ENCODE peak calls at places on chromosomes 16 and 17, in five cellular contexts. Q, L, A, M and Y are unnamed samples.

GRCh38 chr17:79844869-79845600 is 5.8 kb upstream of the CBX4 start:
- DNase-seq in Q (peak; percentile 83), L (no peak), A (peak; percentile 88), M (no peak), Y (peak; percentile 37)

GRCh38 chr16:10658943-10659342 is 35.8 kb downstream of the TEKT5 start:
- DNase-seq in Q (no peak), L (no peak), A (no peak), M (no peak), Y (no peak)

GRCh38 chr17:69460963-69461922 is 46.7 kb downstream of the MAP2K6 start:
- DNase-seq in Q (no peak), L (no peak), A (no peak), M (no peak), Y (no peak)

GRCh38 chr17:65190467-65191095 is 53.4 kb downstream of the RGS9 start:
- DNase-seq in Q (no peak), L (peak; percentile 89), A (no peak), M (no peak), Y (peak; percentile 67)

GRCh38 chr16:88876942-88877526 is 10.6 kb upstream of the PABPN1L start:
- DNase-seq in Q (no peak), L (no peak), A (no peak), M (no peak), Y (no peak)

GRCh38 chr17:82627827-82628226 is 20.4 kb downstream of the WDR45B start:
- DNase-seq in Q (no peak), L (no peak), A (no peak), M (no peak), Y (no peak)

GRCh38 chr17:19327039-19327776 is 35.3 kb downstream of the B9D1 start:
- DNase-seq in Q (no peak), L (peak; percentile 80), A (no peak), M (no peak), Y (peak; percentile 58)

GRCh38 chr16:12119562-12119961 is 143.0 kb downstream of the SNX29 start:
- DNase-seq in Q (no peak), L (peak; percentile 25), A (no peak), M (no peak), Y (peak; percentile 36)

GRCh38 chr17:55740515-55741352 is 10.1 kb upstream of the PCTP start:
- DNase-seq in Q (no peak), L (no peak), A (no peak), M (no peak), Y (no peak)

GRCh38 chr16:53080345-53081031 is 25.7 kb downstream of the CHD9 start:
- DNase-seq in Q (no peak), L (peak; percentile 89), A (no peak), M (no peak), Y (peak; percentile 86)

GRCh38 chr17:7232114-7232513 is 2.2 kb downstream of the DVL2 start:
- DNase-seq in Q (no peak), L (no peak), A (no peak), M (no peak), Y (no peak)

GRCh38 chr17:7233701-7234099 is 617 bp downstream of the DVL2 start:
- DNase-seq in Q (no peak), L (no peak), A (no peak), M (no peak), Y (no peak)

GRCh38 chr17:7235693-7236665 is 1.7 kb upstream of the DVL2 start:
- DNase-seq in Q (peak; percentile 20), L (peak; percentile 47), A (no peak), M (no peak), Y (peak; percentile 65)

GRCh38 chr17:7236808-7237207 is 2.4 kb downstream of the PHF23 start:
- DNase-seq in Q (no peak), L (no peak), A (no peak), M (no peak), Y (no peak)

GRCh38 chr17:7234100-7235012 is at the start of gene DVL2:
- DNase-seq in Q (peak; percentile 98), L (peak; percentile 94), A (peak; percentile 95), M (peak; percentile 92), Y (peak; percentile 95)
- H4K91ac ChIP-seq in Q (no peak within 1 kb of the TSS), L (peak within 1 kb of the TSS; percentile 91), A (peak within 1 kb of the TSS; percentile 17), M (no peak within 1 kb of the TSS), Y (peak within 1 kb of the TSS; percentile 85)

DNA sequence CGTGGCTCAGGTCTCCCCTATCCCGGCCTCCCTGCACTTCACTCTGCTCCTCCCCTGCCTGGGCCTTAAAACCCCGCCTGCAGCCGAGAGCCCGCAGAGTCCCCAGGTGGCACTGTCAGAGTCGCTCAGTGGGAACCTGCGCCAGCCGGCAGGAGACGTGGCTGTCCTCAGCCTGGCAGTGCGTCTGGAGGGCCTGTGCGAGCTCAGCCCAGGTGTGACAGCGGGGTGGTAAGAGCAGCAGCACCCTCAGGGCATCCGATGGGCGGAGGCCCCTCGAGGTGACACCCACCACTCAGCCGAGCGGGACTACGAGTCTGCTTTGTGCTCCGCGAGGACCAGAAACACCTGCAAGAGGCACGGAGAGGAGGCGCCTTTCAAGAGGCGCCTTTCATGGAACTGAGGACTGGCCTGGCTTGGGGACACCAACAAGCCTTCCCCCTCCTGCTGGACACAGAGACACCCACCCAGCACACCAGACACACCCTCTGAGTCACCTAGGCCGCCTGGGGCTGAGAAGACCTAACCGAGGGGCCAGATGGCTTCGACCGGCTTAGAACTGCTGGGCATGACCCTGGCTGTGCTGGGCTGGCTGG is at the start of gene CLDN9:
- DNase-seq in Q (peak; percentile 72), L (no peak), A (peak; percentile 82), M (no peak), Y (no peak)
- H3K27me3 ChIP-seq in Q (no peaks in the 10 kb centered on the region), L (peaks cover 42% of the 10 kb centered on the region), A (no peaks in the 10 kb centered on the region), M (peaks cover 59% of the 10 kb centered on the region), Y (peaks cover 65% of the 10 kb centered on the region)

DNA sequence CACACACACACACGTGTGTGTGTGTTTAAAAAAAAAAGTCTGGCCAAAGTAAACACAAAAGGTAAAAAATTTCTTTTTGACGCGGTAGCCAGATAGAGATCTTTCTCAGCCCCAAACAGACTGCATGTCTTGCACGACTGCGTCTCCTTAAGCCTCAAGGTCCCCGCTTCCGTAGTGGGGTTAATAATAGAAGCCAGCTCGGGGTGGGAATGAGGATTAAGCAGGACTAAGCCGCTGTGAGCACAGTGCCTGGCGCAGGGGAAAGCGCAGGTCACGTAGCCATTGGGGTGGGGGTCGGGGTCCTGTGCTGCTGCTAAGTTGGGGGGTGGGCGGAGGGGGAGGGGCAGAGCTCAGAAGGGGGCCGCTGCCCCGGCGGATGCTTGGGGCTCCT is 536 bp downstream of the GGA2 start:
- DNase-seq in Q (no peak), L (peak; percentile 39), A (peak; percentile 54), M (peak; percentile 44), Y (peak; percentile 68)
- H4K91ac ChIP-seq in Q (no peak overlapping the region), L (no peak overlapping the region), A (no peak overlapping the region), M (no peak overlapping the region), Y (no peak overlapping the region)

GRCh38 chr17:81498953-81499600 is 13.5 kb downstream of the ACTG1 start:
- DNase-seq in Q (no peak), L (no peak), A (no peak), M (no peak), Y (no peak)
- H3K27me3 ChIP-seq in Q (no peaks in the 10 kb centered on the region), L (peaks cover 10% of the 10 kb centered on the region), A (no peaks in the 10 kb centered on the region), M (no peaks in the 10 kb centered on the region), Y (peaks cover 7% of the 10 kb centered on the region)

GRCh38 chr16:66477028-66477515 is 50.0 kb downstream of the BEAN1 start:
- DNase-seq in Q (no peak), L (no peak), A (no peak), M (no peak), Y (no peak)

GRCh38 chr16:66481081-66481942 is 54.2 kb downstream of the BEAN1 start:
- DNase-seq in Q (peak; percentile 23), L (no peak), A (no peak), M (no peak), Y (no peak)

GRCh38 chr16:66480265-66481080 is 53.4 kb downstream of the BEAN1 start:
- DNase-seq in Q (peak; percentile 28), L (no peak), A (no peak), M (no peak), Y (no peak)

GRCh38 chr16:66479661-66480264 is 52.7 kb downstream of the BEAN1 start:
- DNase-seq in Q (peak; percentile 22), L (no peak), A (no peak), M (no peak), Y (no peak)

GRCh38 chr16:66478733-66479511 is 51.8 kb downstream of the BEAN1 start:
- DNase-seq in Q (peak; percentile 87), L (peak; percentile 40), A (peak; percentile 81), M (no peak), Y (peak; percentile 56)
- H4K91ac ChIP-seq in Q (no peak overlapping the region), L (no peak overlapping the region), A (no peak overlapping the region), M (no peak overlapping the region), Y (peak overlapping the region; percentile 19)

DNA sequence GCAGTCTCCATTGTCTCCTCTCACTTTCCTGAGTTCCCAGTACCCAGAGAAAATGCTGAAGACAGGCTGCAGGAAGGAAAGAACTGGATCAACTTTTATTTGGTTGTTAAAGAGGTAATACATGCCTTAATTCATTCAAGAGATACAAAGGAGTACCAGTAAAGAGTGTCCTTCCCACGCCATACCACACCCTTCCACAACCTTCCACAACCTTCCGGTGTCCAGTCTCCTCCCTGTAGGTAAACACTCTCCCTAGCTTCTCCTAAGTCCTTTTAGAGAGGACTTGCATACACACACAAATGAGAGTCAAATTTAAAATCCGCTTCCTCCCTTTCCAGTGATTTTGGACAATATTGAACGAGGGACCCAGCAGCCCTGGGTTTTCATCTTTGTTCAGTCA is 2.8 kb upstream of the CA7 start:
- DNase-seq in Q (no peak), L (no peak), A (peak; percentile 19), M (no peak), Y (no peak)
- H3K27me3 ChIP-seq in Q (peaks cover 17% of the 10 kb centered on the region), L (peaks cover 57% of the 10 kb centered on the region), A (peaks cover 37% of the 10 kb centered on the region), M (peaks cover 39% of the 10 kb centered on the region), Y (peaks cover 53% of the 10 kb centered on the region)

DNA sequence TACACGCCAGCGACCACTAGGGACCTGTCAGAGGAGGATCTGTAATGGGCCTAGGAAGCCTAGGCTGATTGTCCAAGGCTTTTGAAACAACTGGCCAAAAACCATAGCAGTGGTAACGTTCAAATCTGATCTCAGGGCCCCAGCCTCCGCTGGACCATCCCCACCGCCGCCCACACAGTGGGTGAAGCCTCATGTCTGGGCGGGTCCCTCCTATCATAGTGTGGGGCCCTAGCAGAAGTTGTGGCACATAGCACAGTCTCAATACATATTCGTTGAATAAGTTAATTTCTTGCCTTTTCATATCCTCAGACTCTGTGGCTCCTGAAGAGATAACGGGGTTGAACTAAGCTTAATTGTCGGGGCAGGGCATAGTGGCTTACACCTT is 818 bp downstream of the DPH1 start:
- DNase-seq in Q (peak; percentile 89), L (no peak), A (no peak), M (peak; percentile 61), Y (no peak)
- H4K91ac ChIP-seq in Q (no peak overlapping the region), L (peak overlapping the region; percentile 5), A (no peak overlapping the region), M (no peak overlapping the region), Y (no peak overlapping the region)

GRCh38 chr17:17456251-17456650 is 20.5 kb upstream of the MED9 start:
- DNase-seq in Q (no peak), L (no peak), A (no peak), M (no peak), Y (no peak)
- H3K27me3 ChIP-seq in Q (no peaks in the 10 kb centered on the region), L (peaks cover 18% of the 10 kb centered on the region), A (no peaks in the 10 kb centered on the region), M (no peaks in the 10 kb centered on the region), Y (peaks cover 27% of the 10 kb centered on the region)